ENCODE peak calls at places on chromosomes 1 and 21, in ten cellular contexts. H is MM.1S, A is IMR-90, T is upper lobe of left lung, W is trophoblast cell, Z is pancreas, G is cardiac muscle cell, J is foreskin keratinocyte, L is heart left ventricle, I is PC-9. O is an unnamed sample. For H3K4me1, the result is how much of the 10 kb centered on the place peaks cover.

GRCh38 chr1:25609921-25610320 is 6.7 kb upstream of the MAN1C1 start:
- DNase-seq in H (no peak), A (peak), T (no peak), W (no peak), Z (no peak), G (no peak), J (no peak), L (no peak), I (no peak), O (no peak)

GRCh38 chr1:218817747-218818146 is 355.9 kb upstream of the LYPLAL1 start:
- DNase-seq in H (no peak), A (peak), T (no peak), W (no peak), Z (no peak), G (peak), J (no peak), L (no peak), I (no peak), O (no peak)

GRCh38 chr1:7608628-7609295 is 162.3 kb upstream of the VAMP3 start:
- DNase-seq in H (no peak), A (peak), T (no peak), W (no peak), Z (no peak), G (no peak), J (no peak), L (no peak), I (no peak), O (no peak)

GRCh38 chr1:53729536-53730485 is 9.2 kb downstream of the GLIS1 start:
- DNase-seq in H (no peak), A (no peak), T (no peak), W (no peak), Z (no peak), G (no peak), J (no peak), L (no peak), I (no peak), O (no peak)

GRCh38 chr21:45994738-45995685 is 13.4 kb downstream of the COL6A1 start:
- DNase-seq in H (no peak), A (no peak), T (peak), W (no peak), Z (peak), G (no peak), J (no peak), L (peak), I (no peak), O (no peak)

GRCh38 chr1:173038875-173039554 is 11.7 kb downstream of the TNFSF18 start:
- DNase-seq in H (peak), A (no peak), T (no peak), W (peak), Z (no peak), G (no peak), J (peak), L (no peak), I (no peak), O (no peak)

GRCh38 chr1:236167578-236167977 is 25.2 kb downstream of the GPR137B start:
- DNase-seq in H (no peak), A (no peak), T (no peak), W (no peak), Z (no peak), G (no peak), J (no peak), L (no peak), I (no peak), O (no peak)

GRCh38 chr1:17046043-17046657 is 7.7 kb downstream of the SDHB start:
- DNase-seq in H (peak), A (peak), T (no peak), W (peak), Z (no peak), G (peak), J (peak), L (no peak), I (peak), O (peak)

GRCh38 chr1:175481126-175482071 is 262.0 kb downstream of the TNR start:
- DNase-seq in H (peak), A (peak), T (no peak), W (peak), Z (no peak), G (peak), J (peak), L (no peak), I (no peak), O (peak)

GRCh38 chr1:183267646-183268431 is 81.8 kb downstream of the LAMC2 start:
- DNase-seq in H (no peak), A (peak), T (no peak), W (peak), Z (no peak), G (no peak), J (peak), L (no peak), I (no peak), O (no peak)

GRCh38 chr1:33905241-33905640 is 41.4 kb downstream of the HMGB4 start:
- DNase-seq in H (no peak), A (no peak), T (no peak), W (no peak), Z (no peak), G (no peak), J (no peak), L (no peak), I (no peak), O (no peak)

GRCh38 chr21:15058718-15059316 is 6.0 kb downstream of the NRIP1 start:
- DNase-seq in H (peak), A (peak), T (no peak), W (peak), Z (no peak), G (no peak), J (peak), L (no peak), I (no peak), O (no peak)

GRCh38 chr1:32464716-32465540 is at the start of gene ZBTB8B:
- DNase-seq in H (peak), A (peak), T (peak), W (peak), Z (peak), G (peak), J (peak), L (peak), I (no peak), O (no peak)

GRCh38 chr1:162069334-162070093 is at the start of gene NOS1AP:
- DNase-seq in H (peak), A (no peak), T (peak), W (peak), Z (peak), G (peak), J (no peak), L (peak), I (peak), O (no peak)

GRCh38 chr1:176692988-176693696 is 230.2 kb downstream of the PAPPA2 start:
- DNase-seq in H (no peak), A (no peak), T (no peak), W (no peak), Z (no peak), G (peak), J (no peak), L (no peak), I (no peak), O (no peak)

GRCh38 chr1:154453155-154453554 is 48.0 kb downstream of the IL6R start:
- DNase-seq in H (no peak), A (no peak), T (no peak), W (no peak), Z (no peak), G (no peak), J (no peak), L (no peak), I (no peak), O (no peak)

GRCh38 chr21:25186278-25186677 is 421.0 kb downstream of the MRPL39 start:
- DNase-seq in H (no peak), A (no peak), T (no peak), W (no peak), Z (no peak), G (no peak), J (no peak), L (no peak), I (no peak), O (peak)

GRCh38 chr1:33167650-33168447 is 14.0 kb downstream of the TRIM62 start:
- DNase-seq in H (no peak), A (no peak), T (no peak), W (peak), Z (no peak), G (no peak), J (peak), L (no peak), I (peak), O (no peak)

GRCh38 chr1:52263153-52263910 is 102.7 kb downstream of the CC2D1B start:
- DNase-seq in H (no peak), A (peak), T (no peak), W (no peak), Z (no peak), G (no peak), J (no peak), L (no peak), I (no peak), O (no peak)

GRCh38 chr1:39159224-39160036 is 45.1 kb upstream of the MACF1 start:
- DNase-seq in H (no peak), A (peak), T (no peak), W (peak), Z (peak), G (no peak), J (peak), L (no peak), I (peak), O (no peak)

GRCh38 chr21:14875704-14876364 is 189.0 kb downstream of the NRIP1 start:
- DNase-seq in H (no peak), A (no peak), T (no peak), W (peak), Z (no peak), G (no peak), J (no peak), L (no peak), I (no peak), O (no peak)

GRCh38 chr1:193058529-193059281 is 455 bp downstream of the UCHL5 start:
- DNase-seq in H (peak), A (peak), T (no peak), W (peak), Z (peak), G (peak), J (peak), L (peak), I (peak), O (peak)

GRCh38 chr1:216499581-216500272 is 76.5 kb upstream of the USH2A start:
- DNase-seq in H (no peak), A (no peak), T (no peak), W (no peak), Z (no peak), G (no peak), J (no peak), L (no peak), I (no peak), O (no peak)

GRCh38 chr1:241336335-241336734 is 20.7 kb downstream of the RGS7 start:
- DNase-seq in H (no peak), A (peak), T (no peak), W (no peak), Z (no peak), G (no peak), J (peak), L (no peak), I (no peak), O (no peak)

GRCh38 chr1:11248169-11248568 is 14.2 kb downstream of the MTOR start:
- DNase-seq in H (no peak), A (no peak), T (no peak), W (no peak), Z (no peak), G (peak), J (no peak), L (no peak), I (no peak), O (peak)

GRCh38 chr1:6239213-6239752 is 3.5 kb upstream of the ICMT start:
- DNase-seq in H (no peak), A (no peak), T (no peak), W (no peak), Z (no peak), G (no peak), J (no peak), L (no peak), I (no peak), O (no peak)

GRCh38 chr1:234737915-234738314 is 127.9 kb upstream of the IRF2BP2 start:
- DNase-seq in H (no peak), A (no peak), T (no peak), W (no peak), Z (no peak), G (peak), J (no peak), L (no peak), I (no peak), O (no peak)

GRCh38 chr1:167100730-167101129 is 6.9 kb downstream of the STYXL2 start:
- DNase-seq in H (no peak), A (no peak), T (no peak), W (no peak), Z (no peak), G (no peak), J (no peak), L (no peak), I (no peak), O (no peak)

GRCh38 chr21:28991861-28992525 is 684 bp downstream of the LTN1 start:
- DNase-seq in H (peak), A (no peak), T (no peak), W (no peak), Z (no peak), G (peak), J (no peak), L (no peak), I (no peak), O (peak)

GRCh38 chr1:152110860-152111514 is 4.3 kb downstream of the TCHH start:
- DNase-seq in H (peak), A (peak), T (peak), W (peak), Z (peak), G (no peak), J (peak), L (peak), I (peak), O (peak)

GRCh38 chr1:224650329-224650728 is 34.2 kb downstream of the CNIH3 start:
- DNase-seq in H (no peak), A (no peak), T (no peak), W (no peak), Z (no peak), G (no peak), J (no peak), L (no peak), I (no peak), O (no peak)

GRCh38 chr1:69172003-69173000 is 395.4 kb upstream of the LRRC7 start:
- DNase-seq in H (no peak), A (peak), T (no peak), W (peak), Z (no peak), G (no peak), J (peak), L (no peak), I (no peak), O (no peak)

GRCh38 chr1:248818505-248819374 is 7.0 kb downstream of the SH3BP5L start:
- DNase-seq in H (no peak), A (no peak), T (no peak), W (no peak), Z (no peak), G (no peak), J (no peak), L (no peak), I (no peak), O (no peak)
- H3K4me1 ChIP-seq in H (half or more), A (under half), T (half or more), W (under half), Z (under half), G (under half), J (under half), L (under half), I (under half), O (half or more)

DNA sequence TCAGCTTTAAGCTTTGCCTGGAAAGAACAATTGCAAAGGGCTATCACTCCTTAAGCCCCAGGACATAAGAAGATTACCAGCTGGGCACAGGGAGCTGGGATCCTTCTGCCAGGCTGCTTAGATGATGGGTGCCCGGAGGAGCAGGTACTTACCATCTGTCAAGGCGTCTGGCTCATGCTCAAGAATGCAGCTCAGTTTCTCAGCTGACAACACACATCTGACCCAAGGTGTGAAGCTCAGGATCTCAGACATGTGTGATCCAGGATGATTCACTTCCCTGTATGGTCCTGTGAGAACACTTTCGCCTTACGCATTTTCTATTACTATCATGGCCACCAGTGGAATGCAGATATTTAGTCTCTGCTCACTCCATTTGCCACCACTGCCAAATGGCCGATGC is 14.7 kb upstream of the DISC1 start:
- DNase-seq in H (peak), A (no peak), T (no peak), W (no peak), Z (no peak), G (no peak), J (peak), L (no peak), I (no peak), O (peak)
- H3K4me1 ChIP-seq in H (under half), A (under half), T (under half), W (under half), Z (under half), G (under half), J (under half), L (under half), I (under half), O (half or more)

GRCh38 chr1:109622103-109622892 is 2.7 kb downstream of the AMPD2 start:
- DNase-seq in H (no peak), A (no peak), T (no peak), W (no peak), Z (no peak), G (no peak), J (no peak), L (no peak), I (peak), O (no peak)
- H3K4me1 ChIP-seq in H (under half), A (under half), T (half or more), W (under half), Z (under half), G (under half), J (under half), L (half or more), I (under half), O (half or more)

DNA sequence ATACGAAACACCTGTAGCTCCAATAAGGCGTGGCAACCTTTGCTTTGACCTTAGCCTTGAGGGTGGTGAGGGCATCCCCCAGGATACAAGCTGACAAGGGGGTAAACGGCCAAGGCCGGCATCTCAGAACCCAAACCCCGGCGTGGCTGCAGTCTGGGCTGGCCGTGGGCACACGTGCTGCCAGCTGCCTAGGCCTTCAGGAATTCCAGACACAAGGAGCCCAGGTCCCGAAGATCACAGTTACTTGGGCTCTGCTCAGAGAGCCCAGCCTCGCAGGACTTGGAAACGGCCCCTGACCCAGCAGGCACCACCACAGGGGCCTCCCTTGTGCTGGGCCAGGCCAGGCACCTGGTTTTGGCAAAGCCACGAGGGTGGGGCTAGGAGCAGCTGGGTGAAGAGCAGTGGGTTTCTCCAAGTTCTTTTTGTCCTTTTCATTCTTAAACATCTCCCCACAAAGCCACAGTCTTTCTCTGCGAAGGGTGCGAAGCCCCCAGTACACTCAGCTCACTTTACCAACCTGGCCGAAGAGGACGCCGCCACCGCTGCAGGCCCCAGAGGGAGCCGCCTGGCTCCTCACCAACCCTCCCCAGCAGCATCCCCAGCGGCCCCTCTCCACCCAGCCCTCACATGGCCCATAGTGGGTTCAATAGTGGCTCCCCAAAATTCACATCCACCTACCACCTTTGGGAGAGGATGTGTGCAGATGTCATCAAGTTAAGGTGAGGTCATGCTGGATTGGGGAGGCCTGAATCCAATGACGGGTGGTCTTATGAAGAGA is 26.8 kb downstream of the PRDM15 start:
- DNase-seq in H (no peak), A (no peak), T (no peak), W (no peak), Z (no peak), G (no peak), J (no peak), L (no peak), I (no peak), O (no peak)
- H3K4me1 ChIP-seq in H (under half), A (under half), T (under half), W (under half), Z (under half), G (under half), J (under half), L (under half), I (under half), O (under half)

DNA sequence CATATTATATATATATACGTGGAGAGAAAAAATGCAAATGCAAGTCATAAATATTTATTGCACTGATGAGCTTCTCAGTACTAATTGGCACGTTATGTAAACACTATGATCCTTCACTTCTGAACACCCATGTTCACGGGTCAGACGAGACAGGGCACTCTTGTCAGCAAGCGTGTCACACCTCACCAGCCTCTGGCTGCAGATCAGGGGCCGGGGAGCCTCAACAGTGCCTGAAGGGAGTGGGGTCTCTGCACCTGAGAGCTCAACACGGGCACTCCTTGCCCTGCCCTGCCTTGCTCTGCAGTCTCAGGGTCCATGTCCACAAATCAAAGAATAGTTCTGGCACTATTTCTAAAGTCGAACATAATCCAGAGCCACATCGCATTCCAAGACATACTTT is 409 bp upstream of the HIVEP3 start:
- DNase-seq in H (peak), A (no peak), T (peak), W (no peak), Z (no peak), G (no peak), J (no peak), L (peak), I (no peak), O (no peak)
- H3K4me1 ChIP-seq in H (under half), A (under half), T (half or more), W (under half), Z (under half), G (under half), J (under half), L (under half), I (half or more), O (under half)

GRCh38 chr1:47827032-47827585 is 170.1 kb downstream of the TRABD2B start:
- DNase-seq in H (no peak), A (no peak), T (no peak), W (no peak), Z (no peak), G (no peak), J (peak), L (no peak), I (no peak), O (no peak)

GRCh38 chr1:47830021-47830420 is 167.2 kb downstream of the TRABD2B start:
- DNase-seq in H (no peak), A (no peak), T (no peak), W (no peak), Z (no peak), G (no peak), J (no peak), L (no peak), I (no peak), O (no peak)

GRCh38 chr1:47830856-47831255 is 166.3 kb downstream of the TRABD2B start:
- DNase-seq in H (no peak), A (no peak), T (no peak), W (no peak), Z (no peak), G (no peak), J (no peak), L (no peak), I (no peak), O (no peak)

GRCh38 chr1:47824721-47825120 is 172.5 kb downstream of the TRABD2B start:
- DNase-seq in H (no peak), A (no peak), T (no peak), W (no peak), Z (no peak), G (no peak), J (no peak), L (no peak), I (no peak), O (no peak)

DNA sequence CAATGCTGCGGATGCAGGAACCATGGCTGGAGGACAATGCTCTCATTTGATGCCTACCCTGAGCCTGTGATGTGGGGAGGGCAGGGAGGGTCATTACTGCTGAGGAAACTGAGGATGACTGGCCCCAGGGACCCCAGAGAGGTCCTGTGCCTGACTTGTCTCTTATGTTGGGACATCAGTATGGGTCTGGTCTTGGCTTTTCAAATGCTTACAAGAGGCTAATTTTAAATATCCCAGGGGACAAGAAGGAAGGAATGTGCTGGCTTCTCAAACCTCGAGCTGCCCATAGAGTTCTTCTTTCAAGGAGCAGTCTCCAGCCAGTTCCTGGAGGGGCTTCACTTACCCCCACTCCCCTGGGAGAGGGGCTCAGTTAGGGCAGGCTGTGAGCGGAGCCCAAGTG is 168.2 kb downstream of the TRABD2B start:
- DNase-seq in H (no peak), A (no peak), T (no peak), W (no peak), Z (no peak), G (no peak), J (no peak), L (no peak), I (no peak), O (no peak)
- H3K4me1 ChIP-seq in H (under half), A (under half), T (under half), W (under half), Z (under half), G (under half), J (under half), L (under half), I (under half), O (under half)

O was measured in Karpas-422.